ENCODE peak calls at places on chromosomes 5 and 9, in five cellular contexts. H, A, I, N and F are unnamed samples.

GRCh38 chr9:121199921-121200320 is 1.7 kb downstream of the RAB14 start:
- DNase-seq in H (no peak), A (no peak), I (no peak), N (no peak), F (no peak)

GRCh38 chr9:79694676-79695400 is 123.1 kb downstream of the TLE4 start:
- DNase-seq in H (no peak), A (no peak), I (peak), N (no peak), F (no peak)

GRCh38 chr5:35707659-35708058 is 90.0 kb downstream of the SPEF2 start:
- DNase-seq in H (no peak), A (no peak), I (no peak), N (no peak), F (no peak)

GRCh38 chr5:35478856-35479682 is 138.6 kb upstream of the SPEF2 start:
- DNase-seq in H (no peak), A (peak), I (no peak), N (no peak), F (peak)

GRCh38 chr5:149439899-149440655 is 61.0 kb upstream of the IL17B start:
- DNase-seq in H (no peak), A (no peak), I (peak), N (no peak), F (no peak)

GRCh38 chr9:20317701-20318100 is 304.6 kb downstream of the MLLT3 start:
- DNase-seq in H (no peak), A (no peak), I (no peak), N (no peak), F (no peak)

GRCh38 chr5:169706070-169706469 is 69.0 kb downstream of the DOCK2 start:
- DNase-seq in H (no peak), A (no peak), I (no peak), N (no peak), F (no peak)

GRCh38 chr5:127517110-127517479 is 345 bp upstream of the PRRC1 start:
- DNase-seq in H (no peak), A (no peak), I (no peak), N (peak), F (no peak)

GRCh38 chr5:54845567-54845941 is 139.8 kb downstream of the ESM1 start:
- DNase-seq in H (no peak), A (no peak), I (no peak), N (no peak), F (no peak)

DNA sequence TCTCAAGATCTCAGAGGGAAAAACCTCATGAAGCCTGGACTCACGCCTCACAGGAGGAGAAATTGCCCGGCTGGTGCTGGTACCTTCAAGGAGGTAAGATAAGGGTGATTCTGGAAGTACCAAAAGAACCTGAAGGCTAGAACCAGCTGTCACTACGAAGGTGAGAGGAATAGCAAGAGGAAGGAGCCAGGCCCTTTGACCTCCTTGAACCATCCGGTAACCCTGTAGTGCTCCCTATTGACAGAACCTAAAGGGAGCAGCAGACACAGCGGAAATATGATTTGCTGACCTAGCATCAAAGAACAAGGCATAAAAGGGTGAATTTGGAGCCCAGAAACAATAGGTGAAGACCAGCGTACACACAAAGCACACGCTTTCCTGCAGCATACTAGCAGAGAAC is 92.2 kb downstream of the DOCK8 start:
- DNase-seq in H (no peak), A (peak), I (peak), N (no peak), F (peak)
- TF ChIP-seq CTCF in H (no peak), A (peak), I (peak), N (no peak), F (peak)

GRCh38 chr5:178209334-178210072 is 5.2 kb downstream of the HNRNPAB start:
- DNase-seq in H (no peak), A (no peak), I (no peak), N (no peak), F (no peak)
- TF ChIP-seq CTCF in H (no peak), A (no peak), I (no peak), N (no peak), F (no peak)

DNA sequence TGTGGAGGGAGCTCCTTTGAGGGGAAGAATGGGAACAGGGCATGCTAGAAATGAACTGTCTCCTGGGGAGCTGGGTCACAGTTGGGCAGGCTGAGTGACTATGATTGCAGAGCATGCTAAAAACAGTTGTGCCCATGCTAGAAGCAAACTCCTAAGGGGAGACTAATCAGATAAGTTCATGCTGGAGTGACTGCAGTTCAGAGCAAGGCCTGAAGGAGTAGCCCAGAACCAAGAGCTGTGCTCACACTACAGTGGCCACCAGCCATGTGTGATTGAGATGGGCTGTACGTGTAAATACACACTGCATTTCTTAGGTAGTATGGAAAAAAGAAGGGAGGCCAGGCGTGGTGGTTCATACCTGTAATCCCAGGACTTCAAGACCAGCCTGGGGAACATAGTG is 10.3 kb upstream of the AK1 start:
- DNase-seq in H (no peak), A (no peak), I (no peak), N (no peak), F (peak)
- TF ChIP-seq CTCF in H (peak), A (no peak), I (no peak), N (no peak), F (no peak)

DNA sequence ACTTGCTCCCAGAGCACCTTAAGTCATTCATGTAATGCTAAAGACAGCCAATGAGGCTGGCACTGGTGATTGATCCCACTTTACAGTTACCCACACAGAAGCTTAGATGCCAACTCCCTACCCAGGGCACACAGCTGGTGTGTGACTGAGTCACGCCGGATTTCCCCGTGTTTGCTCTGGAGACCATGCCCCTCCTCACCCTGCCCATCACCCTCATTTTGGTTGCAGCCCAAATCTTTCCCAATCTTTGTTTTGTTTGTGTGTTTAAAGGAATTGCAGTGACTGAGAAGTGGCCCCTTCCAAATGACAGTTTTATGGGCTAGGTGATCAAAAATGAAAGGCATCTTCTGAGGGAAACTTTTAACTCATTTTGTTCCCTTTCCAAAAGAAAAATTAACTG is 10.8 kb downstream of the FBXL7 start:
- DNase-seq in H (no peak), A (no peak), I (no peak), N (no peak), F (no peak)
- TF ChIP-seq CTCF in H (no peak), A (no peak), I (no peak), N (no peak), F (no peak)

DNA sequence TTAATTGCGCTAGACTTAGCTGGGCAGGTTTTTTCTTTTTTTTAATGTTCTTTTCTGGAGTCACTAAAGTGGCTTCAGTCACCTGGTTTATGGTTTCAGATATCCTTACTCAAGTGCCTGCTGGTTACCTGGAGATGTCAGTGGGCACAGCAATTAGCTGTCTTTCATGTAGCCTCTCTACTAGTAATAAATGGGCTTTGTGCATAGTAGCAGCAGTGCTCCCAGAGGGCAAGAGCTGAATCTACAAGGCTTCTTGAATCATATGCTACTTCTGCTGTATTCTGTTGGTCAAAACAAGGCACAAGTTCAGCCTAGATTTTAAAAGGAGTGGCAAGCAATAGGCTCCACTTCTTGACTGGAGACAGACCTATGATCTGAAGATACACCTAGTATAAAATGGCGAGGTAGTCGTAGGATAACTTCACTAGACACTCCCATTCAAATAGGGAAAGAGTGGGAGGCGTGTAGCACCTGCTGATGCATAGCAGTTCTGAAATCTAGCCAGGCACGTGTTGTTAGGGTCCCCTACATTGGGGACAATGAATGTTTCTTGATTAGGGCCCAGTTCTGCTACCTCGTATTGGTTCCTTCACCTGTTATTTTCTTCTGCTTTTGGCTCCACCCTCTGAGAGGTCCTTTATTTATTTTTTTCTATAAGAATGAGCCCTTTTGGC is 7.0 kb downstream of the SCAMP1 start:
- DNase-seq in H (no peak), A (no peak), I (peak), N (no peak), F (peak)
- TF ChIP-seq CTCF in H (no peak), A (no peak), I (no peak), N (no peak), F (peak)

DNA sequence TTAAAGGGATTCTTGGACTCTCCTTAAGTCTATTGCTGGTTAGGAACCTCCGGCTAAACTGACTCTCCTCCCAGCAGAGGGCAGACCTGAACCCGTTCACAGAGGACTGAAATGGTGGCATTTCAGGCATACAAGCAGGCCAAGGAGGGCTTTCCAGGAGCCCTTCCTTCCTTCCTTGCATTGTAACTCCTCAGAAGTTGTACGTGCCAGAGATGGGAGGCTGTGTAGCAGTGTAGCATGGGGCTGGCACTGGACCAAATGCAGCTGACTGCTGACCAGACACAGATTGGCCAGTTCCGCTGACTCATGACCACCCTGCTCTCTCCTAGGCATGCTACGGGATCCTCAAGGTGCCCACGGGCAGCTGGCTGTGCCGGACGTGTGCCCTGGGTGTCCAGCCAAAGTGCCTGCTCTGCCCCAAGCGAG is 36.4 kb downstream of the JADE2 start:
- DNase-seq in H (peak), A (no peak), I (peak), N (no peak), F (peak)
- TF ChIP-seq CTCF in H (peak), A (peak), I (peak), N (peak), F (peak)

GRCh38 chr9:130408669-130409068 is 36.1 kb upstream of the ASS1 start:
- DNase-seq in H (no peak), A (no peak), I (no peak), N (no peak), F (no peak)
- TF ChIP-seq CTCF in H (no peak), A (no peak), I (no peak), N (no peak), F (no peak)

GRCh38 chr5:59618644-59619043 is 274.9 kb downstream of the PDE4D start:
- DNase-seq in H (no peak), A (no peak), I (no peak), N (no peak), F (no peak)
- TF ChIP-seq CTCF in H (no peak), A (no peak), I (no peak), N (no peak), F (no peak)

DNA sequence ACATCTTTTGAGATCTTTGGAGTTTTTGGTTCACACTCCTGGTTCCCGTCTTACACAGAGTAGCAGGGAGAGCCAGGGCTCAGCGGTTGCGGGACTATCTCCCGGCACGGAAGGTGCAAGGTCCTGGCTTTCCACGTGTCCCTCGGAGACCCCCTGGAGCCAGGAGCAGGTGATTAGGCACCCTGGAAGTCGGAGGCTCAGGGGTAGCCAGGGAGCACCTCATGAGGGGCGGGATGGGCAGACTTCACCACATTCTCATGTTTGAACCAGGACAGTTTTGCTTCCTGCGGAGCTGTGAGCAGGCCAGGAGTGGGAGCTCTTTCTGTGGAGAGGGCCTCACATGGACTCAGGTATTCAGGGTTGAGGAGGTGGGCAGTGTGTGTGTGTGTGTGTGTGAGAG is 273.7 kb upstream of the IRX1 start:
- DNase-seq in H (no peak), A (no peak), I (no peak), N (no peak), F (no peak)
- TF ChIP-seq CTCF in H (no peak), A (no peak), I (no peak), N (no peak), F (no peak)

GRCh38 chr5:106699198-106699597 is 971.5 kb downstream of the EFNA5 start:
- DNase-seq in H (peak), A (no peak), I (peak), N (no peak), F (no peak)
- TF ChIP-seq CTCF in H (no peak), A (no peak), I (peak), N (no peak), F (no peak)